ENCODE peak calls at places on chromosomes 5 and 9, in eight cellular contexts. J is stromal cell of bone marrow; V is HCEC 1CT; D is CD8-positive, alpha-beta memory T cell; C is stimulated activated CD8-positive, alpha-beta memory T cell treated with anti-CD3 and anti-CD28 coated beads, Interleukin-15, amount 100 ng/mL, for 1 hour; E is activated CD8-positive, alpha-beta T cell treated with anti-CD3 and anti-CD28 coated beads for 36 hours; A is activated T-helper 9 cell treated with anti-CD3 and anti-CD28 coated beads, Interleukin-2, amount 50 U/mL, for 16 hours; G is ACHN. U is an unnamed sample.

GRCh38 chr5:124034963-124035362 is 523.0 kb downstream of the CSNK1G3 start:
- DNase-seq in D (no peak), J (no peak), E (no peak), V (no peak), C (no peak), G (no peak), A (no peak), U (no peak)

GRCh38 chr5:43037929-43038510 is 2.1 kb downstream of the ANXA2R start:
- DNase-seq in E (peak; percentile 53), V (peak; percentile 69), G (no peak), J (no peak), A (no peak), C (no peak), D (peak; percentile 35), U (no peak)

GRCh38 chr9:21317956-21318923 is 13.1 kb upstream of the IFNA5 start:
- DNase-seq in G (no peak), J (peak; percentile 32), A (no peak), E (peak; percentile 61), D (no peak), V (peak; percentile 58), C (no peak), U (peak; percentile 36)

GRCh38 chr9:2158111-2158610 is 143.0 kb downstream of the SMARCA2 start:
- DNase-seq in C (peak; percentile 4), J (peak; percentile 58), V (peak; percentile 84), G (peak; percentile 72), E (peak; percentile 59), A (peak; percentile 10), D (peak; percentile 31), U (peak; percentile 62)

GRCh38 chr5:31182146-31182545 is 11.3 kb upstream of the CDH6 start:
- DNase-seq in G (no peak), A (no peak), D (no peak), E (no peak), J (no peak), V (no peak), C (no peak), U (no peak)

GRCh38 chr9:126052791-126053190 is 273.8 kb upstream of the MVB12B start:
- DNase-seq in A (no peak), E (no peak), J (no peak), C (no peak), V (no peak), D (no peak), G (no peak), U (no peak)

GRCh38 chr5:96253140-96253539 is 179.9 kb downstream of the PCSK1 start:
- DNase-seq in G (no peak), C (no peak), D (no peak), E (no peak), V (no peak), J (no peak), A (no peak), U (no peak)

GRCh38 chr9:109253637-109254284 is 67.1 kb downstream of the EPB41L4B start:
- DNase-seq in V (peak; percentile 69), D (no peak), C (no peak), J (peak; percentile 51), A (no peak), G (no peak), E (no peak), U (no peak)

GRCh38 chr9:103714992-103715391 is 379.1 kb upstream of the SMC2 start:
- DNase-seq in A (no peak), G (no peak), V (no peak), J (no peak), C (no peak), D (no peak), E (no peak), U (no peak)

GRCh38 chr9:107274953-107275422 is 8.1 kb upstream of the RAD23B start:
- DNase-seq in V (peak; percentile 100), E (no peak), D (no peak), G (peak; percentile 86), J (peak; percentile 97), C (no peak), A (no peak), U (peak; percentile 38)

GRCh38 chr5:93845376-93845775 is 104.0 kb upstream of the POU5F2 start:
- DNase-seq in D (no peak), J (peak; percentile 6), A (no peak), G (no peak), V (no peak), C (no peak), E (no peak), U (no peak)

GRCh38 chr5:175460126-175460525 is 16.1 kb upstream of the DRD1 start:
- DNase-seq in E (peak; percentile 32), A (no peak), V (no peak), G (peak; percentile 13), J (no peak), C (no peak), D (no peak), U (peak; percentile 29)

GRCh38 chr9:108443741-108444140 is 412.0 kb downstream of the ACTL7B start:
- DNase-seq in C (no peak), J (peak; percentile 74), A (no peak), G (peak; percentile 43), D (no peak), E (no peak), V (peak; percentile 84), U (no peak)

GRCh38 chr9:8437878-8438277 is 638.3 kb upstream of the DMAC1 start:
- DNase-seq in C (no peak), G (no peak), A (no peak), D (no peak), E (no peak), J (no peak), V (no peak), U (peak; percentile 41)

GRCh38 chr5:80871541-80871961 is 88.6 kb upstream of the RASGRF2 start:
- DNase-seq in D (no peak), G (peak; percentile 12), A (peak; percentile 0), E (peak; percentile 44), C (no peak), J (no peak), V (peak; percentile 80), U (peak; percentile 41)

GRCh38 chr5:143807401-143807800 is 4.6 kb upstream of the HMHB1 start:
- DNase-seq in C (no peak), A (no peak), G (no peak), V (no peak), E (no peak), D (no peak), J (no peak), U (no peak)

GRCh38 chr5:81694726-81695125 is 56.2 kb downstream of the SSBP2 start:
- DNase-seq in C (no peak), D (no peak), J (no peak), E (no peak), A (no peak), V (no peak), G (peak; percentile 9), U (no peak)

GRCh38 chr5:134053840-134054338 is 49.1 kb upstream of the VDAC1 start:
- DNase-seq in J (no peak), D (no peak), E (no peak), V (no peak), G (no peak), A (no peak), C (no peak), U (peak; percentile 43)

GRCh38 chr9:123046796-123047195 is 13.3 kb downstream of the GPR21 start:
- DNase-seq in G (no peak), C (no peak), E (no peak), J (no peak), V (no peak), A (no peak), D (no peak), U (no peak)

GRCh38 chr5:138565100-138565821 is 9.9 kb downstream of the HSPA9 start:
- DNase-seq in G (no peak), J (no peak), D (peak; percentile 33), V (no peak), A (no peak), C (no peak), E (no peak), U (no peak)

GRCh38 chr5:24163091-24163490 is 481.7 kb downstream of the CDH10 start:
- DNase-seq in D (no peak), V (no peak), A (no peak), C (no peak), G (peak; percentile 12), J (peak; percentile 3), E (no peak), U (peak; percentile 75)

GRCh38 chr9:89922099-89922498 is 317.3 kb downstream of the GADD45G start:
- DNase-seq in E (no peak), A (no peak), V (no peak), C (no peak), J (no peak), D (no peak), G (no peak), U (no peak)

GRCh38 chr9:4371108-4371507 is 71.2 kb upstream of the GLIS3 start:
- DNase-seq in A (no peak), J (peak; percentile 99), G (peak; percentile 15), D (no peak), E (no peak), C (no peak), V (peak; percentile 94), U (peak; percentile 10)

GRCh38 chr5:123157797-123158528 is 68.9 kb downstream of the PRDM6 start:
- DNase-seq in J (peak; percentile 58), C (no peak), D (no peak), E (no peak), V (peak; percentile 77), G (peak; percentile 5), A (no peak), U (no peak)

GRCh38 chr5:169538935-169539334 is 44.6 kb upstream of the SPDL1 start:
- DNase-seq in J (no peak), V (no peak), G (no peak), A (no peak), E (no peak), C (no peak), D (no peak), U (no peak)

GRCh38 chr5:168179185-168179584 is 112.3 kb upstream of the WWC1 start:
- DNase-seq in C (no peak), D (no peak), G (no peak), A (no peak), V (no peak), J (no peak), E (no peak), U (no peak)

GRCh38 chr5:33438996-33439395 is 1.8 kb upstream of the TARS1 start:
- DNase-seq in C (no peak), V (no peak), A (no peak), J (no peak), D (no peak), E (no peak), G (no peak), U (no peak)

GRCh38 chr5:95530441-95530840 is 24.3 kb downstream of the SKIC3 start:
- DNase-seq in A (no peak), G (peak; percentile 79), D (no peak), V (peak; percentile 96), J (peak; percentile 90), E (no peak), C (no peak), U (peak; percentile 21)

GRCh38 chr5:143682788-143683419 is 129.1 kb upstream of the HMHB1 start:
- DNase-seq in G (no peak), J (no peak), V (no peak), E (no peak), A (no peak), D (no peak), C (no peak), U (no peak)